ENCODE peak calls at places on chromosomes 2 and 18, in five cellular contexts. One of them, this sample, is unnamed.

GRCh38 chr2:46187112-46187618 is 110.0 kb upstream of the EPAS1 start:
- DNase-seq in T-helper 22 cell: no peak
- DNase-seq in natural killer cell: no peak
- DNase-seq in foreskin fibroblast: peak
- DNase-seq in NCI-H345: no peak
- DNase-seq in this sample: peak

GRCh38 chr2:42031783-42032620 is 15.8 kb upstream of the PKDCC start:
- DNase-seq in natural killer cell: no peak
- DNase-seq in NCI-H345: no peak
- DNase-seq in T-helper 22 cell: no peak
- DNase-seq in foreskin fibroblast: no peak
- DNase-seq in this sample: no peak

GRCh38 chr2:31028415-31028814 is 109.8 kb downstream of the GALNT14 start:
- DNase-seq in NCI-H345: peak
- DNase-seq in natural killer cell: no peak
- DNase-seq in T-helper 22 cell: no peak
- DNase-seq in foreskin fibroblast: no peak
- DNase-seq in this sample: no peak

GRCh38 chr2:154556146-154556545 is 142.3 kb upstream of the KCNJ3 start:
- DNase-seq in foreskin fibroblast: no peak
- DNase-seq in natural killer cell: no peak
- DNase-seq in T-helper 22 cell: no peak
- DNase-seq in NCI-H345: no peak
- DNase-seq in this sample: no peak

GRCh38 chr18:57443247-57443646 is 8.1 kb downstream of the ONECUT2 start:
- DNase-seq in T-helper 22 cell: no peak
- DNase-seq in NCI-H345: no peak
- DNase-seq in natural killer cell: no peak
- DNase-seq in foreskin fibroblast: no peak
- DNase-seq in this sample: no peak

GRCh38 chr2:88265352-88265960 is 95.3 kb downstream of the THNSL2 start:
- DNase-seq in natural killer cell: no peak
- DNase-seq in foreskin fibroblast: peak
- DNase-seq in NCI-H345: peak
- DNase-seq in T-helper 22 cell: no peak
- DNase-seq in this sample: no peak

GRCh38 chr2:17996978-17997377 is 118.5 kb downstream of the KCNS3 start:
- DNase-seq in foreskin fibroblast: no peak
- DNase-seq in T-helper 22 cell: no peak
- DNase-seq in NCI-H345: no peak
- DNase-seq in natural killer cell: no peak
- DNase-seq in this sample: no peak

GRCh38 chr2:162070228-162070918 is 3.6 kb downstream of the DPP4 start:
- DNase-seq in foreskin fibroblast: no peak
- DNase-seq in NCI-H345: no peak
- DNase-seq in natural killer cell: no peak
- DNase-seq in T-helper 22 cell: no peak
- DNase-seq in this sample: no peak

GRCh38 chr2:38747007-38747424 is 4.1 kb downstream of the SRSF7 start:
- DNase-seq in NCI-H345: no peak
- DNase-seq in foreskin fibroblast: no peak
- DNase-seq in natural killer cell: no peak
- DNase-seq in T-helper 22 cell: no peak
- DNase-seq in this sample: no peak

GRCh38 chr2:189379287-189379630 is 62.0 kb upstream of the WDR75 start:
- DNase-seq in T-helper 22 cell: no peak
- DNase-seq in natural killer cell: no peak
- DNase-seq in NCI-H345: no peak
- DNase-seq in foreskin fibroblast: peak
- DNase-seq in this sample: no peak

GRCh38 chr2:161586517-161587167 is 37.6 kb upstream of the SLC4A10 start:
- DNase-seq in foreskin fibroblast: peak
- DNase-seq in NCI-H345: peak
- DNase-seq in T-helper 22 cell: no peak
- DNase-seq in natural killer cell: no peak
- DNase-seq in this sample: peak

This sample was measured in cerebellum.